ENCODE peak calls at places on chromosomes 7 and 10, in four cellular contexts. F is skeletal muscle cell, A is iPS DF 6.9, R is astrocyte of the spinal cord. J is an unnamed sample.

GRCh38 chr10:105992928-105993327 is 1171.6 kb downstream of the SORCS1 start:
- DNase-seq in F (no peak), R (no peak), A (no peak), J (no peak)

GRCh38 chr7:92614586-92615237 is 24.5 kb upstream of the FAM133B start:
- DNase-seq in R (no peak), F (peak), A (no peak), J (no peak)

GRCh38 chr7:34073676-34074075 is 168.3 kb downstream of the BMPER start:
- DNase-seq in F (no peak), A (no peak), R (peak), J (no peak)

GRCh38 chr7:151125835-151126481 is 39.7 kb downstream of the AGAP3 start:
- DNase-seq in A (no peak), F (no peak), R (peak), J (no peak)

GRCh38 chr7:5396542-5396941 is 27.1 kb downstream of the TNRC18 start:
- DNase-seq in R (no peak), A (no peak), F (no peak), J (no peak)

GRCh38 chr7:127530148-127530547 is 55.2 kb downstream of the GCC1 start:
- DNase-seq in R (no peak), F (no peak), A (no peak), J (no peak)

GRCh38 chr10:108375691-108376090 is 1211.2 kb upstream of the SORCS1 start:
- DNase-seq in R (no peak), A (no peak), F (peak), J (peak)

GRCh38 chr10:123717336-123717735 is 51.2 kb downstream of the GPR26 start:
- DNase-seq in A (no peak), R (no peak), F (no peak), J (no peak)

GRCh38 chr10:80187465-80188409 is 17.6 kb downstream of the ANXA11 start:
- DNase-seq in F (no peak), A (no peak), R (no peak), J (no peak)

GRCh38 chr7:139991911-139992310 is 70.8 kb downstream of the PARP12 start:
- DNase-seq in R (no peak), A (no peak), F (no peak), J (no peak)

GRCh38 chr10:33298110-33298509 is 36.4 kb downstream of the NRP1 start:
- DNase-seq in F (no peak), R (no peak), A (no peak), J (no peak)

GRCh38 chr10:90352288-90352687 is 505.6 kb downstream of the HTR7 start:
- DNase-seq in A (no peak), R (no peak), F (no peak), J (no peak)

GRCh38 chr10:22913474-22914092 is 14.3 kb upstream of the ARMC3 start:
- DNase-seq in A (no peak), F (no peak), R (no peak), J (no peak)

GRCh38 chr10:17227367-17228080 is 517 bp upstream of the VIM start:
- DNase-seq in F (no peak), R (peak), A (no peak), J (no peak)

GRCh38 chr7:31935671-31936070 is 134.5 kb downstream of the PDE1C start:
- DNase-seq in R (no peak), A (no peak), F (no peak), J (no peak)

GRCh38 chr10:63521389-63522128 is at the start of gene REEP3:
- DNase-seq in A (no peak), R (peak), F (peak), J (no peak)

GRCh38 chr10:110168601-110169481 is 38.6 kb upstream of the MXI1 start:
- DNase-seq in R (no peak), A (peak), F (no peak), J (no peak)

GRCh38 chr10:7408003-7408493 is 2.8 kb downstream of the SFMBT2 start:
- DNase-seq in A (no peak), R (peak), F (no peak), J (no peak)

GRCh38 chr7:8325067-8325466 is 63.1 kb upstream of the ICA1 start:
- DNase-seq in F (no peak), A (no peak), R (no peak), J (no peak)

GRCh38 chr10:101120884-101121660 is 10.0 kb upstream of the TLX1 start:
- DNase-seq in F (no peak), R (no peak), A (no peak), J (no peak)

GRCh38 chr7:151363182-151363581 is 21.6 kb downstream of the NUB1 start:
- DNase-seq in R (no peak), F (no peak), A (no peak), J (no peak)

J was measured in fibroblast of the conjunctiva.